ENCODE peak calls at places on chromosomes 6 and 20, in eight cellular contexts. Q is Right ventricle myocardium superior; P is HepG2; Z is right cardiac atrium; W is activated B cell treated with CpG ODN at 0.5 μM for 24 hours; V is effector memory CD8-positive, alpha-beta T cell; X is left ventricle myocardium superior; M is HCT116. T is an unnamed sample.

GRCh38 chr6:121503633-121504032 is 68.2 kb downstream of the GJA1 start:
- ATAC-seq in P (no peak), Z (no peak), W (no peak), X (no peak), M (no peak), V (no peak), Q (no peak), T (peak; percentile 22)

GRCh38 chr6:55255061-55255571 is 72.2 kb upstream of the GFRAL start:
- ATAC-seq in M (no peak), W (no peak), Q (no peak), Z (no peak), P (no peak), V (no peak), X (no peak), T (no peak)

GRCh38 chr6:4930025-4930692 is 73.7 kb downstream of the RPP40 start:
- ATAC-seq in V (no peak), P (no peak), W (no peak), X (peak; percentile 22), M (no peak), Q (no peak), Z (no peak), T (no peak)

GRCh38 chr6:73636048-73636447 is 17.7 kb downstream of the SLC17A5 start:
- ATAC-seq in W (no peak), Z (no peak), M (no peak), X (no peak), P (no peak), V (no peak), Q (peak; percentile 39), T (no peak)

GRCh38 chr20:33697129-33697528 is 10.9 kb upstream of the E2F1 start:
- ATAC-seq in P (no peak), Q (peak; percentile 81), V (no peak), W (no peak), X (peak; percentile 78), M (no peak), Z (no peak), T (peak; percentile 84)

GRCh38 chr6:74091794-74092157 is 395.8 kb downstream of the CD109 start:
- ATAC-seq in M (no peak), P (no peak), X (no peak), Z (no peak), V (no peak), W (no peak), Q (no peak), T (no peak)

GRCh38 chr6:134703206-134703605 is 246.7 kb downstream of the ALDH8A1 start:
- ATAC-seq in Z (no peak), V (no peak), Q (peak; percentile 74), P (no peak), M (no peak), W (no peak), X (peak; percentile 82), T (no peak)

GRCh38 chr20:23091741-23092408 is 5.8 kb upstream of the CD93 start:
- ATAC-seq in X (peak; percentile 30), M (peak; percentile 22), W (no peak), P (no peak), Z (peak; percentile 58), Q (no peak), V (no peak), T (no peak)

GRCh38 chr6:39037082-39037487 is 11.5 kb upstream of the GLP1R start:
- ATAC-seq in P (no peak), V (no peak), M (no peak), X (no peak), Z (peak; percentile 40), W (no peak), Q (no peak), T (no peak)

GRCh38 chr6:31567531-31568370 is 4.3 kb upstream of the LTA start:
- ATAC-seq in Q (no peak), P (peak; percentile 59), Z (no peak), W (no peak), M (no peak), V (peak; percentile 5), X (no peak), T (no peak)

GRCh38 chr6:43807228-43808061 is 37.4 kb downstream of the VEGFA start:
- ATAC-seq in M (no peak), Q (peak; percentile 40), X (peak; percentile 40), Z (peak; percentile 56), P (peak; percentile 77), V (no peak), W (no peak), T (no peak)

T was measured in gastroesophageal sphincter.